ENCODE peak calls at places on chromosomes 4 and X, in seven cellular contexts. W is H4; H is activated CD4-positive, alpha-beta T cell treated with anti-CD3 and anti-CD28 coated beads, Interleukin-2, amount 50 U/mL, for 1 hour; R is Panc1; L is choroid plexus epithelial cell; U is mammary epithelial cell; P is EH. E is an unnamed sample.

GRCh38 chr4:121070696-121071639 is 1.4 kb downstream of the NDNF start:
- DNase-seq in L (peak), P (peak), U (no peak), W (peak), R (no peak), H (no peak), E (no peak)

GRCh38 chr4:112702892-112703291 is 65.9 kb downstream of the LARP7 start:
- DNase-seq in P (peak), L (no peak), R (no peak), W (no peak), U (no peak), H (no peak), E (no peak)

GRCh38 chrX:20315140-20315539 is 48.4 kb upstream of the RPS6KA3 start:
- DNase-seq in W (no peak), P (no peak), R (no peak), L (no peak), H (no peak), U (peak), E (peak)

GRCh38 chrX:143536176-143536575 is 18.9 kb upstream of the SPANXN3 start:
- DNase-seq in W (no peak), L (no peak), H (no peak), U (no peak), P (no peak), R (no peak), E (peak)

GRCh38 chrX:64536740-64537139 is 141.5 kb upstream of the MTMR8 start:
- DNase-seq in W (no peak), P (no peak), H (no peak), R (no peak), U (no peak), L (no peak), E (no peak)

GRCh38 chrX:151754042-151754419 is 19.5 kb downstream of the CNGA2 start:
- DNase-seq in U (peak), R (no peak), L (peak), H (no peak), P (peak), W (peak), E (peak)

GRCh38 chr4:930827-931193 is 1.3 kb downstream of the GAK start:
- DNase-seq in W (no peak), L (no peak), R (no peak), H (no peak), P (no peak), U (no peak), E (peak)

GRCh38 chr4:139823746-139824145 is 158.1 kb downstream of the MGST2 start:
- DNase-seq in W (no peak), H (no peak), P (no peak), U (no peak), R (no peak), L (no peak), E (no peak)

GRCh38 chr4:174122705-174123104 is 160.8 kb downstream of the FBXO8 start:
- DNase-seq in P (no peak), R (no peak), H (no peak), L (peak), U (no peak), W (no peak), E (no peak)

GRCh38 chr4:27463816-27464215 is 603.2 kb downstream of the STIM2 start:
- DNase-seq in L (peak), H (no peak), R (peak), W (peak), P (peak), U (peak), E (peak)

GRCh38 chr4:114237997-114238396 is 258.6 kb upstream of the ARSJ start:
- DNase-seq in H (no peak), W (no peak), P (no peak), U (no peak), R (no peak), L (peak), E (no peak)

GRCh38 chr4:143473334-143474126 is 40.0 kb upstream of the SMARCA5 start:
- DNase-seq in R (no peak), W (no peak), L (no peak), U (no peak), P (no peak), H (no peak), E (no peak)

GRCh38 chr4:185211035-185211434 is 1.6 kb downstream of the SNX25 start:
- DNase-seq in P (no peak), U (no peak), R (no peak), L (peak), W (no peak), H (no peak), E (no peak)

E was measured in MCF 10A.